ENCODE peak calls at places on chromosomes 12 and 14, in four cellular contexts. G is H1, Z is SK-N-SH, I is K562. R is an unnamed sample.

GRCh38 chr12:65238609-65239008 is 39.9 kb upstream of the MSRB3 start:
- DNase-seq in I (no peak), G (no peak), Z (no peak), R (no peak)

GRCh38 chr12:65603428-65604351 is 220.6 kb upstream of the HMGA2 start:
- DNase-seq in Z (no peak), G (no peak), I (peak), R (no peak)

GRCh38 chr12:110647669-110648068 is 33.7 kb downstream of the TCTN1 start:
- DNase-seq in I (no peak), G (no peak), Z (no peak), R (no peak)

GRCh38 chr14:23454445-23454856 is 15.1 kb upstream of the NGDN start:
- DNase-seq in Z (no peak), I (peak), G (no peak), R (no peak)

GRCh38 chr14:25042362-25043299 is 7.3 kb downstream of the STXBP6 start:
- DNase-seq in I (peak), G (no peak), Z (no peak), R (peak)

GRCh38 chr14:40188006-40188405 is 755.8 kb upstream of the FBXO33 start:
- DNase-seq in I (no peak), G (no peak), Z (no peak), R (no peak)

GRCh38 chr12:65959452-65959851 is 135.2 kb downstream of the HMGA2 start:
- DNase-seq in G (no peak), I (no peak), Z (no peak), R (no peak)

GRCh38 chr12:7832059-7832696 is 40.5 kb downstream of the SLC2A14 start:
- DNase-seq in G (no peak), Z (peak), I (peak), R (peak)

GRCh38 chr14:69316449-69317391 is 56.8 kb downstream of the GALNT16 start:
- DNase-seq in Z (no peak), I (no peak), G (peak), R (peak)

GRCh38 chr14:100653409-100653808 is 66.2 kb upstream of the BEGAIN start:
- DNase-seq in Z (peak), I (peak), G (peak), R (peak)

GRCh38 chr14:54564799-54565235 is 2.1 kb upstream of the SAMD4A start:
- DNase-seq in I (peak), G (no peak), Z (no peak), R (no peak)

GRCh38 chr12:116393859-116394650 is 116.6 kb upstream of the MED13L start:
- DNase-seq in Z (no peak), I (no peak), G (no peak), R (no peak)

GRCh38 chr12:54418441-54419087 is 502 bp downstream of the ITGA5 start:
- DNase-seq in Z (peak), I (no peak), G (no peak), R (peak)

GRCh38 chr12:127785936-127786335 is 481.0 kb upstream of the TMEM132C start:
- DNase-seq in I (no peak), G (no peak), Z (no peak), R (no peak)
- TF ChIP-seq TEAD4 in I (no peak), G (no peak), Z (no peak), R (no peak)

GRCh38 chr12:121749267-121749666 is 36.7 kb downstream of the TMEM120B start:
- DNase-seq in Z (no peak), G (no peak), I (no peak), R (no peak)

GRCh38 chr12:121751034-121751433 is 38.5 kb downstream of the TMEM120B start:
- DNase-seq in Z (no peak), I (no peak), G (no peak), R (no peak)

GRCh38 chr12:121748218-121748570 is 35.6 kb downstream of the TMEM120B start:
- DNase-seq in Z (no peak), I (no peak), G (peak), R (peak)

GRCh38 chr12:121750507-121750955 is 38.0 kb downstream of the TMEM120B start:
- DNase-seq in G (no peak), Z (no peak), I (no peak), R (no peak)

GRCh38 chr12:121748571-121749265 is 36.2 kb downstream of the TMEM120B start:
- DNase-seq in Z (no peak), G (peak), I (peak), R (no peak)
- TF ChIP-seq TEAD4 in Z (no peak), G (peak), I (peak), R (no peak)

DNA sequence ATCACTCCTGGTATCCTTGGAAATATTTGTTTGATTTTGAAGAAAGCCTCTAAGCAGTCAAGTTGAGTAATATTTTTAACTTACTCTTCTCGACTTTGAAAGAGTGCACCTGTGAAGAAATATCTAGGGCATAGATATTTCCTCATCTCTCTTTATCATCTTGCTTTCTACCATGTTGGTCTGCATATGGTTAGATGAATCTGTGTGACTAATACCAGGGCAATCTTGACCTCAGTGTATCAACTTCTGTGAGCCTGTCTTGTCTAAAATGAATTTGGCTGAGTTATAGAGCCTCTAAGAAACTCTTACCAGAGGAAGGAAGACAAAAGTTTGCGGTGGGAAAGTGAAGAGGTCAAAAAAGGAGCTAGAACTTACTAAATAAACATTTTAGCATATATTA is 68.4 kb downstream of the SYT1 start:
- DNase-seq in G (no peak), I (no peak), Z (no peak), R (no peak)
- TF ChIP-seq TEAD4 in G (no peak), I (no peak), Z (no peak), R (no peak)

GRCh38 chr12:120498870-120499515 is 3.1 kb downstream of the DYNLL1 start:
- DNase-seq in Z (no peak), I (no peak), G (no peak), R (no peak)

GRCh38 chr12:120496353-120497340 is 734 bp downstream of the DYNLL1 start:
- DNase-seq in I (peak), Z (peak), G (peak), R (peak)

GRCh38 chr12:120495189-120495722 is 657 bp upstream of the DYNLL1 start:
- DNase-seq in I (no peak), G (peak), Z (peak), R (no peak)

GRCh38 chr12:120497524-120498150 is 1.7 kb downstream of the DYNLL1 start:
- DNase-seq in G (no peak), Z (no peak), I (no peak), R (no peak)

DNA sequence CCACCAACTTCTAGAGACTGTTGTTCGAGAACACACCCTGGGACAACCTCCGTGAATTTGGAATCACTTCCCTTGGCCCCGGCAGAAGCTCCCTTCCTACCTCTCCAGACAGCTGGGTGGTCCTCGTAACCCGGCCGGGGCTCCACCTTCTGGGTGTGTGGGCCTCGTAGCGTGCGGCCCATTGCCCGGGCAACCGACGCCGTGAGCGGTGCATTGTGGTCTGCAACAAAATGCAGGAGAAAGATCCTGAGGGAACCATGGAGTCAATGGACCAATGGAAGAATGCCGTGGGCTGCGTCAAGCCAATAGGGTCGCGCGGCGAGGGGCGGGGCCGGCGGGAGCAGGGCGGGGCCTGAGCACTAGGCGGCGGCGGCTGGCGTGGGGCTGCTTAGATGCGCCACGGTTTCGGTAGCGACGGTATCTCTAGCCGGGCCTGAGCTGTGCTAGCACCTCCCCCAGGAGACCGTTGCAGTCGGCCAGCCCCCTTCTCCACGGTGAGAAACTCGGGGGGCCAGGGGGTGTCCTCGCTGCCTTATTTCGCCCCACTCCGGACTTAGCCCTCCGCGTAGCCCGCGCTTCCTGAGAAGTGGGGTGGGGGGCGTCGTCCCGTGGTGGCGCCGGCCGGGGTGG is at the start of gene DYNLL1:
- DNase-seq in G (peak), I (peak), Z (peak), R (peak)
- TF ChIP-seq TEAD4 in G (no peak), I (no peak), Z (no peak), R (peak)

DNA sequence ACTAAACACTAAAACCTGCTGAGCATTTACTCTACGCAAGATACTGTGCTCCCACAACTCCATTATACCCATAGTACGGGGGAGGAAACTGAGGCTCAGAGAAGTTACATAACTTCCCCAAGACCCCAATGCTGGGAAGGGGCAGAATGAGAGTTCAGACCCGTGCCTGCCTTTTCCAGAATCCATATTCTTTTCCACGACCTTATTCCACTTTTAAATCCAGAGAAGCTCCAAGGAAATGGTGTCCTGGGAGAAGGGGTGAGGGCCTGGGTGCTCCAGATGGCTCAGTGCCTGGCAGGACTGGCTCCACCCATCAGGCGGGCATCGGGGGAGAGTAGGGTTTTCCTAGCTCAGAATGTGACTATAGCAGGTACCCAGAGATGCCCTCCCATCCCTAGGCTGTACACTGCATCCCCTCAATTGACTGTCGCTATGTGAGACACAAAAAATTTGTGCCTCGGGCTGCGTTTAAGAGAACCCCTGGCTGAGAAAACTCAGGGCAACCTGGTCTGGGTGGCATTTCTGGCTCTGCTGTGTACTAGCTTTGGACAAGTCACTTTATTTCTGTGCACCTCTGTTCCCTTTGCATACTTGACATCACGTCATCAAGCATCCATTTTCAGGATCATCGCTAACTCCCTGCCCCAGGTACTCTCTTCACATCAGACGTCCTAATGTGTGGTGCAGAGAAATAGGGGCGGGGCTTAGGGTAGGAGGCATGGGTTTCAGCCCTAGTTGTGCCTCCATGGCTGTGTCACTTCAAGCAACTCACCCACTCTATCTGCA is 11.6 kb upstream of the IQSEC3 start:
- DNase-seq in Z (no peak), I (peak), G (no peak), R (peak)
- TF ChIP-seq TEAD4 in Z (no peak), I (no peak), G (no peak), R (no peak)

DNA sequence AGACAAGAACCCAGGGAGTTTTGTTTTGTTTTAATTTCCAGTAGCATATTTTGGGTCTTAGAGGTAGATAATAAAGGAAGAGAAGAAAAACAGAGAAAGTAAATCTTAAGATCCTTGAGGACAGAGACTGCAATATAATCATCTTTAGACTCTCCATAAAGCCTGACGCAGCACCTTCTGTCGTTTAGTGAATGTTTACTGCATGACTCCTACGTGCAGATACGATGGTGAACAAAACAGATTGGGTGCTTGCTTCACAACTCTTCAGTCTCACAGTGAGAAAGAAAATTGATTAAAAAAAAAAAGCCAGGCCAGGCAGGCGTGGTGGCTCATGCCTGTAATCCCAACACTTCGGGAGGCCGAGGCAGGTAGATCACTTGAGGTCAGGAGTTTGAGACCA is 86.9 kb downstream of the STON2 start:
- DNase-seq in Z (no peak), I (no peak), G (no peak), R (no peak)
- TF ChIP-seq TEAD4 in Z (no peak), I (no peak), G (no peak), R (no peak)